ENCODE peak calls at places on chromosome 22, in four cellular contexts. V is H9, X is H1, L is neuronal stem cell. S is an unnamed sample.

GRCh38 chr22:50700387-50701075 is 27.9 kb downstream of the SHANK3 start:
- DNase-seq in V (no peak), X (no peak), L (no peak), S (no peak)

GRCh38 chr22:27512283-27512761 is 289.2 kb downstream of the MN1 start:
- DNase-seq in V (no peak), X (no peak), L (no peak), S (peak; percentile 84)

GRCh38 chr22:37462983-37463382 is 23.2 kb downstream of the MFNG start:
- DNase-seq in V (peak; percentile 72), X (no peak), L (peak; percentile 57), S (peak; percentile 64)

GRCh38 chr22:50530857-50531545 is 1.2 kb upstream of the TYMP start:
- DNase-seq in V (peak; percentile 84), X (no peak), L (no peak), S (peak; percentile 91)

GRCh38 chr22:28268176-28268575 is 349.1 kb upstream of the PITPNB start:
- DNase-seq in V (no peak), X (no peak), L (no peak), S (no peak)

GRCh38 chr22:17085277-17086091 is 684 bp downstream of the IL17RA start:
- DNase-seq in V (no peak), X (no peak), L (no peak), S (peak; percentile 40)

GRCh38 chr22:31230871-31231621 is 18.9 kb downstream of the LIMK2 start:
- DNase-seq in V (no peak), X (no peak), L (no peak), S (peak; percentile 83)

GRCh38 chr22:17836977-17837742 is 62.9 kb upstream of the BID start:
- DNase-seq in V (peak; percentile 52), X (peak; percentile 7), L (no peak), S (no peak)

GRCh38 chr22:32561756-32562155 is 87.1 kb downstream of the FBXO7 start:
- DNase-seq in V (no peak), X (no peak), L (no peak), S (no peak)

GRCh38 chr22:42863349-42863911 is 6.4 kb upstream of the ARFGAP3 start:
- DNase-seq in V (no peak), X (no peak), L (no peak), S (peak; percentile 80)

GRCh38 chr22:17893900-17894299 is 119.6 kb upstream of the BID start:
- DNase-seq in V (no peak), X (no peak), L (no peak), S (no peak)

GRCh38 chr22:27802389-27803079 is 978 bp upstream of the MN1 start:
- DNase-seq in V (no peak), X (no peak), L (no peak), S (no peak)

GRCh38 chr22:50059185-50059880 is 1.2 kb upstream of the TTLL8 start:
- DNase-seq in V (peak; percentile 74), X (peak; percentile 27), L (peak; percentile 66), S (peak; percentile 61)

GRCh38 chr22:33274214-33274828 is 216.1 kb upstream of the SYN3 start:
- DNase-seq in V (peak; percentile 71), X (peak; percentile 7), L (no peak), S (no peak)

GRCh38 chr22:49152146-49152929 is 675.3 kb downstream of the BRD1 start:
- DNase-seq in V (peak; percentile 71), X (no peak), L (peak; percentile 54), S (no peak)

GRCh38 chr22:27108425-27109114 is 451.2 kb downstream of the MIAT start:
- DNase-seq in V (no peak), X (no peak), L (no peak), S (no peak)

GRCh38 chr22:42603427-42603826 is 11.3 kb downstream of the POLDIP3 start:
- DNase-seq in V (no peak), X (no peak), L (no peak), S (no peak)

GRCh38 chr22:33555814-33556522 is 364.3 kb downstream of the LARGE1 start:
- DNase-seq in V (no peak), X (no peak), L (no peak), S (no peak)

GRCh38 chr22:36386900-36387663 is 685 bp downstream of the MYH9 start:
- DNase-seq in V (no peak), X (no peak), L (no peak), S (no peak)

GRCh38 chr22:36387664-36387913 is 178 bp downstream of the MYH9 start:
- DNase-seq in V (no peak), X (no peak), L (no peak), S (no peak)

GRCh38 chr22:36384766-36385400 is 2.9 kb downstream of the MYH9 start:
- DNase-seq in V (no peak), X (no peak), L (no peak), S (peak; percentile 74)

GRCh38 chr22:36386351-36386899 is 1.3 kb downstream of the MYH9 start:
- DNase-seq in V (no peak), X (no peak), L (no peak), S (peak; percentile 55)

DNA sequence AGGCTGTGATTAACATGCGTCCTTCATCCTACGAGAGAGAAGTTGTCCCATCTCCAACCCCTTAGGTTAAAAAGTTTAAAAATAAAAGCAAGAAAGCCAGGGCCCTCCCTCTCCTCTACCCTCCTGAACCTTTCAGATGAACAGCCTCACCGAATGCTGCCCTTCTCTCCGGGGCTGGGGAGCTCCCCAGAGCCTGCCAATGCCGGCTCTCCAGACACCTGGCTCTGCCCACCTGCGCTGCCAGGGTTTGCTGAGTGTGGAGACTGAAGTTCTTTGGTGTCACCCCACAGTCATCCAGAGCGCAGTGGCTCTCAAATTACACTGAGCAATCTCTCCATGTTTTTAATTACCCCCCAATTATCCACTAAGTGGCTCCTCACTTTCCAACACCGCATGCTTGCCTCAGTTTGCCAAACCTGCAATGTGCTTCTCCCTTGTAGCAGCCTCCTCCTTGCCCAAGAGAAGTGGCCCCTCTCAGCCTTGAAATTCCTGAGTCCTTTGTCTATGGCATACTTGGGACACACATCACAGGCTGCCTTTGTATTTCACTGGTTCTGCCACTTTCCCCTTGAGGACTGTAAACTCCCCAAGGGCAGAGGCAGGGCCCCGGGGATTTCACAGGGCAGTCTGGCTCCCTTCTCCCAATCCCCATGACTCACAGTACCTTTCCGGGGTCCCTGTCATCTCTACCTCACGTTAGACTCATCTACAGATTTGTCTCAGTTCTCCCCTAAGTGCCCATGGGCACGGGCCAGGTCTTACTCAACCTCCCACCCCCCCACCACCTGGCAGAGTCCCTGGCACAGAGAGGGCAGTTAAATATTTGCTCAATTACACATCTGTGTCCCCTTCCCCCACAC is 2.0 kb downstream of the MYH9 start:
- DNase-seq in V (no peak), X (no peak), L (no peak), S (peak; percentile 70)
- H2BK12ac ChIP-seq in V (no peak overlapping the region), X (peak overlapping the region; percentile 29), L (no peak overlapping the region), S (no peak overlapping the region)

GRCh38 chr22:19876941-19877625 is 22.4 kb upstream of the GNB1L start:
- DNase-seq in V (no peak), X (no peak), L (no peak), S (no peak)

GRCh38 chr22:19879248-19879575 is 24.5 kb upstream of the GNB1L start:
- DNase-seq in V (peak; percentile 29), X (no peak), L (no peak), S (no peak)

GRCh38 chr22:19878461-19879247 is 24.0 kb upstream of the GNB1L start:
- DNase-seq in V (no peak), X (no peak), L (no peak), S (no peak)

GRCh38 chr22:19876314-19876940 is 21.8 kb upstream of the GNB1L start:
- DNase-seq in V (no peak), X (no peak), L (no peak), S (no peak)

DNA sequence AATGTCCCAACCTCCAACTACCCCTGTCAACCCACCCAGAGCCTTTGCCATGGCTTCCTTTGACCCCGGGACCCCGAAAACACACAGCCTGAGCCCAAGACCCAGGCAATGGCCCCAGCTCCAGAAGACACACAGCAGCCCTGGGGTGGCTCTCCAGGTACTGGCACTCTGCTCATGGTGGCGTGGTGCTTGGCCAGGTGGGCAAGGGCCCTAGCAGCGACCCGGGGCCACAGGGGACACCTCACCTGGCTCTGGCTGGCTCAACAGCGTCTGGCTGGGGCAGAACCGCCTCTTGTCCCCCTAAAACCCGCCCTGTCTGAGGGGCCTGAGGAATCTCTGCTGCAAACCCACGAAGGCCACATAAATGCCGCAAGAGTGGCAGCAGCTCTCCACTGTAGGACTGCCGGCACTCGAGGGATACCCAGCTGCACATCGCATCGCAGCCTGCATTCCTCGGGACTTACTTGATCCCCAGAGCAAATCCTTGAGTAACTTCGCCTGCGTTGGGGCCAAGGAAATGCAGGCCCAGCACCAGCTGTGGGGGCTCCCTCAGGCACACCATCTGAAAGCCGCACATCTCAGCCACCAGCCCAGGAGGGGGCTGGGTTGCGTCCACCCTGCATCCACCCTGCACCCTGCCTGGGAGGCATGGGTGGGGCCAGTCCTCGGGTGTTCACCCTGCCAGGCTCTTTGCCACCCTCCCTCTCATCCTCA is 23.1 kb upstream of the GNB1L start:
- DNase-seq in V (no peak), X (no peak), L (no peak), S (peak; percentile 72)
- H2BK15ac ChIP-seq in V (no peak overlapping the region), X (peak overlapping the region; percentile 65), L (peak overlapping the region; percentile 93), S (no peak overlapping the region)

DNA sequence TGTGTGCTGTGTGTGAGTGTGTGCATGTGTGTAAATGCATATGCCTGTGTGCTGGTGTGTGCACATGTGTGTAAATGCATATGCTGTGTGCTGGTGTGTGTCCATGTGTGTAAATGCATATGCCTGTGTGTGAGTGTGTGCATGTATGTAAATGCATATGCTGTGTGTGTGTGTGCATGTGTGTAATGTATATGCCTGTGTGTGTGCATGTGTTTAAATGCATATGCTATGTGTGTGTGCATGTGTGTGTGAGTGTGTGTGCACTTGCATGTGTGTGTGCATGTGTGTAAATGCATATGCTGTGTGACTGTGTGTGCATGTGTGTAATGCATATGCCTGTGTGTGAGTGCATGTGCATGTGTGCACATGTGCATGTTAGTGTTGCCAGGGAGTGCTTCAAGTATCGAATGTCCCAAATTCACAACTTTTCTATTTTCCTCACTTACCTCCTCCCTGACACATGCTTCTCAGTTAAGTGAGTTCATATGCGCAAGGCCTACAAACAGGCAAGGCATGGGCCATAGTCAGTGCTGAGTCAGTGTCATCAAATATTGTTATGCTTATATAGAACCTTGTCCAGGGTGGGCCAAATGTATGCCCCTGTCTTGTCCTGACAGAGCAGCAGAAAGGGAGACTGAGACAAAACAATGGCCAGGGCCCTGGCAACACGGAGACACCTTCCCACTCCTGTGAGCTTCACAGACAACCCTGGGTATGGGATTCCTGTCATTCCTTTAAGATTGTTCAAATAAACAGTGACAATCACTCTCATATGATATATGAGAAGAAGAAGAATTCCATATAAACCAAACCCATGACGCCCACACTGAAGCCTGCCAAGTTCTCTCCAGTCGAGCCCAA is 38.6 kb downstream of the GGTLC2 start:
- DNase-seq in V (no peak), X (no peak), L (no peak), S (no peak)
- H3K27ac ChIP-seq in V (no peak overlapping the region), X (no peak overlapping the region), L (no peak overlapping the region), S (no peak overlapping the region)

DNA sequence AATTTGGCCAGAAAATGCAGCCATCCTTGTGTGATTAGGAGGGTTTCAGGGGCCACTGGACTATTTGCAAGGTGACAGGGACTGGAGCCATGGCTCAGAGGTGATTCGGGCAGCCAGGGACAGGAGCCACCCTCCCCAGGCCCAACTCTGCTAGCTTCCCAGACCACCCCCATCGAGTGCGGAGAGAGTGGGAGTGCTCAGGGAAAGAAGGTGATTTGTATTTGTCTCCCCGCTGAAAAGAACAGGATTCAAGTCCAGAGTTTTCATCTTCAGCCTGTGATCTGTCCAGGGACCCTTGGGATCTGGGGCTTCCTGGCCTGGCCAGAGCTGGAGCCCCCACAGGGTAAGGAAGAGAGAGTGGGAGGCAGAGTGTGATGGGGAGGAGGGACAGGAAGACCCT is 22.4 kb upstream of the TEF start:
- DNase-seq in V (no peak), X (no peak), L (no peak), S (no peak)
- H2BK12ac ChIP-seq in V (peak overlapping the region; percentile 38), X (no peak overlapping the region), L (no peak overlapping the region), S (no peak overlapping the region)

S was measured in mesenchymal stem cell.